ENCODE peak calls at places on chromosome 20, in nine cellular contexts. One of them, this sample, is unnamed.

GRCh38 chr20:63165538-63166422 is 50.2 kb downstream of the YTHDF1 start:
- DNase-seq in stimulated activated CD8-positive, alpha-beta memory T cell treated with anti-CD3 and anti-CD28 coated beads, Interleukin-12 subunit alpha, Interleukin-12 subunit beta, amount 100 ng/mL, for 4 hours: no peak
- DNase-seq in left cardiac atrium: no peak
- DNase-seq in neural crest cell: no peak
- DNase-seq in T-helper 9 cell: no peak
- DNase-seq in cardiac muscle cell: no peak
- DNase-seq in effector CD4-positive, alpha-beta T cell: no peak
- DNase-seq in GM04503: no peak
- DNase-seq in ACHN: no peak
- DNase-seq in this sample: no peak

GRCh38 chr20:45450097-45450818 is 19.3 kb upstream of the WFDC2 start:
- DNase-seq in stimulated activated CD8-positive, alpha-beta memory T cell treated with anti-CD3 and anti-CD28 coated beads, Interleukin-12 subunit alpha, Interleukin-12 subunit beta, amount 100 ng/mL, for 4 hours: no peak
- DNase-seq in left cardiac atrium: no peak
- DNase-seq in neural crest cell: no peak
- DNase-seq in T-helper 9 cell: no peak
- DNase-seq in cardiac muscle cell: peak; percentile 54
- DNase-seq in effector CD4-positive, alpha-beta T cell: no peak
- DNase-seq in GM04503: no peak
- DNase-seq in ACHN: peak; percentile 64
- DNase-seq in this sample: peak; percentile 30

GRCh38 chr20:20237093-20237959 is 130.6 kb upstream of the INSM1 start:
- DNase-seq in stimulated activated CD8-positive, alpha-beta memory T cell treated with anti-CD3 and anti-CD28 coated beads, Interleukin-12 subunit alpha, Interleukin-12 subunit beta, amount 100 ng/mL, for 4 hours: no peak
- DNase-seq in left cardiac atrium: peak; percentile 28
- DNase-seq in neural crest cell: peak; percentile 51
- DNase-seq in T-helper 9 cell: no peak
- DNase-seq in cardiac muscle cell: peak; percentile 75
- DNase-seq in effector CD4-positive, alpha-beta T cell: no peak
- DNase-seq in GM04503: no peak
- DNase-seq in ACHN: peak; percentile 37
- DNase-seq in this sample: peak; percentile 60

GRCh38 chr20:2142649-2143048 is 41.0 kb downstream of the STK35 start:
- DNase-seq in stimulated activated CD8-positive, alpha-beta memory T cell treated with anti-CD3 and anti-CD28 coated beads, Interleukin-12 subunit alpha, Interleukin-12 subunit beta, amount 100 ng/mL, for 4 hours: no peak
- DNase-seq in left cardiac atrium: no peak
- DNase-seq in neural crest cell: no peak
- DNase-seq in T-helper 9 cell: no peak
- DNase-seq in cardiac muscle cell: no peak
- DNase-seq in effector CD4-positive, alpha-beta T cell: no peak
- DNase-seq in GM04503: no peak
- DNase-seq in ACHN: no peak
- DNase-seq in this sample: no peak

GRCh38 chr20:48128436-48128835 is 343.2 kb upstream of the SULF2 start:
- DNase-seq in stimulated activated CD8-positive, alpha-beta memory T cell treated with anti-CD3 and anti-CD28 coated beads, Interleukin-12 subunit alpha, Interleukin-12 subunit beta, amount 100 ng/mL, for 4 hours: no peak
- DNase-seq in left cardiac atrium: no peak
- DNase-seq in neural crest cell: no peak
- DNase-seq in T-helper 9 cell: no peak
- DNase-seq in cardiac muscle cell: no peak
- DNase-seq in effector CD4-positive, alpha-beta T cell: no peak
- DNase-seq in GM04503: no peak
- DNase-seq in ACHN: no peak
- DNase-seq in this sample: no peak

GRCh38 chr20:47257771-47258170 is 98.7 kb downstream of the ZMYND8 start:
- DNase-seq in stimulated activated CD8-positive, alpha-beta memory T cell treated with anti-CD3 and anti-CD28 coated beads, Interleukin-12 subunit alpha, Interleukin-12 subunit beta, amount 100 ng/mL, for 4 hours: no peak
- DNase-seq in left cardiac atrium: no peak
- DNase-seq in neural crest cell: no peak
- DNase-seq in T-helper 9 cell: no peak
- DNase-seq in cardiac muscle cell: no peak
- DNase-seq in effector CD4-positive, alpha-beta T cell: no peak
- DNase-seq in GM04503: no peak
- DNase-seq in ACHN: no peak
- DNase-seq in this sample: no peak

GRCh38 chr20:21096321-21097043 is 9.7 kb downstream of the LINC00237 start:
- DNase-seq in stimulated activated CD8-positive, alpha-beta memory T cell treated with anti-CD3 and anti-CD28 coated beads, Interleukin-12 subunit alpha, Interleukin-12 subunit beta, amount 100 ng/mL, for 4 hours: no peak
- DNase-seq in left cardiac atrium: no peak
- DNase-seq in neural crest cell: no peak
- DNase-seq in T-helper 9 cell: no peak
- DNase-seq in cardiac muscle cell: no peak
- DNase-seq in effector CD4-positive, alpha-beta T cell: no peak
- DNase-seq in GM04503: no peak
- DNase-seq in ACHN: no peak
- DNase-seq in this sample: peak; percentile 47

GRCh38 chr20:16205505-16205904 is 367.7 kb downstream of the KIF16B start:
- DNase-seq in stimulated activated CD8-positive, alpha-beta memory T cell treated with anti-CD3 and anti-CD28 coated beads, Interleukin-12 subunit alpha, Interleukin-12 subunit beta, amount 100 ng/mL, for 4 hours: no peak
- DNase-seq in left cardiac atrium: no peak
- DNase-seq in neural crest cell: no peak
- DNase-seq in T-helper 9 cell: no peak
- DNase-seq in cardiac muscle cell: no peak
- DNase-seq in effector CD4-positive, alpha-beta T cell: no peak
- DNase-seq in GM04503: no peak
- DNase-seq in ACHN: no peak
- DNase-seq in this sample: no peak

GRCh38 chr20:32052792-32053362 is 835 bp downstream of the HCK start:
- DNase-seq in stimulated activated CD8-positive, alpha-beta memory T cell treated with anti-CD3 and anti-CD28 coated beads, Interleukin-12 subunit alpha, Interleukin-12 subunit beta, amount 100 ng/mL, for 4 hours: no peak
- DNase-seq in left cardiac atrium: peak; percentile 66
- DNase-seq in neural crest cell: no peak
- DNase-seq in T-helper 9 cell: no peak
- DNase-seq in cardiac muscle cell: no peak
- DNase-seq in effector CD4-positive, alpha-beta T cell: no peak
- DNase-seq in GM04503: no peak
- DNase-seq in ACHN: no peak
- DNase-seq in this sample: no peak

GRCh38 chr20:6698056-6698455 is 69.4 kb upstream of the BMP2 start:
- DNase-seq in stimulated activated CD8-positive, alpha-beta memory T cell treated with anti-CD3 and anti-CD28 coated beads, Interleukin-12 subunit alpha, Interleukin-12 subunit beta, amount 100 ng/mL, for 4 hours: no peak
- DNase-seq in left cardiac atrium: no peak
- DNase-seq in neural crest cell: no peak
- DNase-seq in T-helper 9 cell: no peak
- DNase-seq in cardiac muscle cell: no peak
- DNase-seq in effector CD4-positive, alpha-beta T cell: no peak
- DNase-seq in GM04503: no peak
- DNase-seq in ACHN: no peak
- DNase-seq in this sample: no peak

GRCh38 chr20:45346291-45346718 is 1.9 kb downstream of the SDC4 start:
- DNase-seq in stimulated activated CD8-positive, alpha-beta memory T cell treated with anti-CD3 and anti-CD28 coated beads, Interleukin-12 subunit alpha, Interleukin-12 subunit beta, amount 100 ng/mL, for 4 hours: no peak
- DNase-seq in left cardiac atrium: no peak
- DNase-seq in neural crest cell: no peak
- DNase-seq in T-helper 9 cell: no peak
- DNase-seq in cardiac muscle cell: no peak
- DNase-seq in effector CD4-positive, alpha-beta T cell: no peak
- DNase-seq in GM04503: no peak
- DNase-seq in ACHN: no peak
- DNase-seq in this sample: no peak

GRCh38 chr20:48686238-48687096 is 141.3 kb downstream of the PREX1 start:
- DNase-seq in stimulated activated CD8-positive, alpha-beta memory T cell treated with anti-CD3 and anti-CD28 coated beads, Interleukin-12 subunit alpha, Interleukin-12 subunit beta, amount 100 ng/mL, for 4 hours: no peak
- DNase-seq in left cardiac atrium: peak; percentile 67
- DNase-seq in neural crest cell: no peak
- DNase-seq in T-helper 9 cell: no peak
- DNase-seq in cardiac muscle cell: no peak
- DNase-seq in effector CD4-positive, alpha-beta T cell: no peak
- DNase-seq in GM04503: no peak
- DNase-seq in ACHN: no peak
- DNase-seq in this sample: no peak

GRCh38 chr20:13554076-13554475 is 84.7 kb downstream of the TASP1 start:
- DNase-seq in stimulated activated CD8-positive, alpha-beta memory T cell treated with anti-CD3 and anti-CD28 coated beads, Interleukin-12 subunit alpha, Interleukin-12 subunit beta, amount 100 ng/mL, for 4 hours: no peak
- DNase-seq in left cardiac atrium: no peak
- DNase-seq in neural crest cell: no peak
- DNase-seq in T-helper 9 cell: no peak
- DNase-seq in cardiac muscle cell: no peak
- DNase-seq in effector CD4-positive, alpha-beta T cell: no peak
- DNase-seq in GM04503: no peak
- DNase-seq in ACHN: no peak
- DNase-seq in this sample: no peak

GRCh38 chr20:48679603-48680002 is 148.2 kb downstream of the PREX1 start:
- DNase-seq in stimulated activated CD8-positive, alpha-beta memory T cell treated with anti-CD3 and anti-CD28 coated beads, Interleukin-12 subunit alpha, Interleukin-12 subunit beta, amount 100 ng/mL, for 4 hours: no peak
- DNase-seq in left cardiac atrium: no peak
- DNase-seq in neural crest cell: no peak
- DNase-seq in T-helper 9 cell: no peak
- DNase-seq in cardiac muscle cell: no peak
- DNase-seq in effector CD4-positive, alpha-beta T cell: no peak
- DNase-seq in GM04503: no peak
- DNase-seq in ACHN: no peak
- DNase-seq in this sample: no peak

GRCh38 chr20:21396921-21397340 is 395 bp downstream of the NKX2-4 start:
- DNase-seq in stimulated activated CD8-positive, alpha-beta memory T cell treated with anti-CD3 and anti-CD28 coated beads, Interleukin-12 subunit alpha, Interleukin-12 subunit beta, amount 100 ng/mL, for 4 hours: no peak
- DNase-seq in left cardiac atrium: no peak
- DNase-seq in neural crest cell: no peak
- DNase-seq in T-helper 9 cell: peak; percentile 2
- DNase-seq in cardiac muscle cell: no peak
- DNase-seq in effector CD4-positive, alpha-beta T cell: no peak
- DNase-seq in GM04503: no peak
- DNase-seq in ACHN: peak; percentile 37
- DNase-seq in this sample: no peak

GRCh38 chr20:44066645-44067606 is 120.1 kb downstream of the JPH2 start:
- DNase-seq in stimulated activated CD8-positive, alpha-beta memory T cell treated with anti-CD3 and anti-CD28 coated beads, Interleukin-12 subunit alpha, Interleukin-12 subunit beta, amount 100 ng/mL, for 4 hours: no peak
- DNase-seq in left cardiac atrium: no peak
- DNase-seq in neural crest cell: no peak
- DNase-seq in T-helper 9 cell: no peak
- DNase-seq in cardiac muscle cell: no peak
- DNase-seq in effector CD4-positive, alpha-beta T cell: no peak
- DNase-seq in GM04503: no peak
- DNase-seq in ACHN: no peak
- DNase-seq in this sample: no peak

GRCh38 chr20:50987493-50988210 is 29.0 kb downstream of the MOCS3 start:
- DNase-seq in stimulated activated CD8-positive, alpha-beta memory T cell treated with anti-CD3 and anti-CD28 coated beads, Interleukin-12 subunit alpha, Interleukin-12 subunit beta, amount 100 ng/mL, for 4 hours: no peak
- DNase-seq in left cardiac atrium: peak; percentile 66
- DNase-seq in neural crest cell: peak; percentile 84
- DNase-seq in T-helper 9 cell: peak; percentile 41
- DNase-seq in cardiac muscle cell: peak; percentile 88
- DNase-seq in effector CD4-positive, alpha-beta T cell: peak; percentile 57
- DNase-seq in GM04503: peak; percentile 51
- DNase-seq in ACHN: peak; percentile 80
- DNase-seq in this sample: peak; percentile 86

GRCh38 chr20:42740191-42740870 is 449.4 kb downstream of the PTPRT start:
- DNase-seq in stimulated activated CD8-positive, alpha-beta memory T cell treated with anti-CD3 and anti-CD28 coated beads, Interleukin-12 subunit alpha, Interleukin-12 subunit beta, amount 100 ng/mL, for 4 hours: no peak
- DNase-seq in left cardiac atrium: peak; percentile 24
- DNase-seq in neural crest cell: no peak
- DNase-seq in T-helper 9 cell: no peak
- DNase-seq in cardiac muscle cell: no peak
- DNase-seq in effector CD4-positive, alpha-beta T cell: no peak
- DNase-seq in GM04503: no peak
- DNase-seq in ACHN: no peak
- DNase-seq in this sample: no peak

GRCh38 chr20:20816969-20817368 is 104.5 kb upstream of the RALGAPA2 start:
- DNase-seq in stimulated activated CD8-positive, alpha-beta memory T cell treated with anti-CD3 and anti-CD28 coated beads, Interleukin-12 subunit alpha, Interleukin-12 subunit beta, amount 100 ng/mL, for 4 hours: no peak
- DNase-seq in left cardiac atrium: no peak
- DNase-seq in neural crest cell: no peak
- DNase-seq in T-helper 9 cell: no peak
- DNase-seq in cardiac muscle cell: no peak
- DNase-seq in effector CD4-positive, alpha-beta T cell: no peak
- DNase-seq in GM04503: no peak
- DNase-seq in ACHN: no peak
- DNase-seq in this sample: no peak

This sample was measured in NCI-H460.